ENCODE peak calls at places on chromosomes 13 and 19, in nine cellular contexts. T is breast epithelium, J is colonic mucosa, V is uterus, A is tibial artery, Y is tibial nerve, H is IMR-90, X is body of pancreas, I is mammary epithelial cell. G is an unnamed sample.

GRCh38 chr13:98749501-98749900 is 3.0 kb downstream of the SLC15A1 start:
- DNase-seq in T (no peak), J (no peak), V (no peak), A (no peak), Y (no peak), H (peak), X (no peak), I (no peak), G (no peak)

GRCh38 chr13:27194895-27195764 is 23.5 kb upstream of the USP12 start:
- DNase-seq in T (no peak), J (no peak), V (no peak), A (no peak), Y (no peak), H (peak), X (no peak), I (peak), G (peak)

GRCh38 chr19:9793051-9793591 is 24.6 kb upstream of the ZNF846 start:
- DNase-seq in T (peak), J (peak), V (peak), A (no peak), Y (peak), H (peak), X (peak), I (peak), G (peak)

GRCh38 chr19:45765365-45766292 is 3.4 kb downstream of the SIX5 start:
- DNase-seq in T (no peak), J (no peak), V (peak), A (no peak), Y (no peak), H (no peak), X (no peak), I (no peak), G (no peak)

GRCh38 chr13:108121406-108121805 is 93.9 kb downstream of the LIG4 start:
- DNase-seq in T (no peak), J (no peak), V (no peak), A (no peak), Y (no peak), H (no peak), X (no peak), I (no peak), G (no peak)

GRCh38 chr13:112722433-112723250 is 32.8 kb downstream of the ATP11A start:
- DNase-seq in T (no peak), J (no peak), V (peak), A (no peak), Y (no peak), H (peak), X (peak), I (peak), G (peak)

GRCh38 chr13:41059466-41059865 is 1.8 kb upstream of the WBP4 start:
- DNase-seq in T (no peak), J (no peak), V (no peak), A (no peak), Y (no peak), H (peak), X (no peak), I (peak), G (no peak)

GRCh38 chr19:11033763-11034162 is 55.5 kb upstream of the LDLR start:
- DNase-seq in T (no peak), J (no peak), V (no peak), A (no peak), Y (no peak), H (no peak), X (no peak), I (no peak), G (no peak)

GRCh38 chr19:13001502-13002388 is 6.5 kb downstream of the NFIX start:
- DNase-seq in T (peak), J (no peak), V (peak), A (peak), Y (no peak), H (no peak), X (no peak), I (no peak), G (no peak)

GRCh38 chr19:29378126-29378525 is 147.7 kb upstream of the VSTM2B start:
- DNase-seq in T (peak), J (peak), V (no peak), A (peak), Y (no peak), H (no peak), X (no peak), I (no peak), G (no peak)

GRCh38 chr13:95099541-95099940 is 201.7 kb downstream of the ABCC4 start:
- DNase-seq in T (no peak), J (no peak), V (no peak), A (no peak), Y (no peak), H (peak), X (no peak), I (peak), G (peak)

GRCh38 chr19:47618771-47619170 is 9.8 kb downstream of the BICRA start:
- DNase-seq in T (no peak), J (no peak), V (peak), A (no peak), Y (no peak), H (peak), X (peak), I (no peak), G (no peak)

GRCh38 chr13:106815545-106815944 is 247.6 kb upstream of the ARGLU1 start:
- DNase-seq in T (no peak), J (no peak), V (no peak), A (no peak), Y (no peak), H (no peak), X (no peak), I (no peak), G (no peak)

GRCh38 chr13:65095118-65095517 is 2135.0 kb downstream of the PCDH9 start:
- DNase-seq in T (no peak), J (no peak), V (no peak), A (no peak), Y (no peak), H (no peak), X (no peak), I (no peak), G (no peak)

GRCh38 chr19:18046066-18046718 is 38.2 kb downstream of the ARRDC2 start:
- DNase-seq in T (peak), J (no peak), V (peak), A (no peak), Y (no peak), H (peak), X (peak), I (peak), G (peak)

GRCh38 chr19:4508698-4509097 is 9.6 kb downstream of the PLIN4 start:
- DNase-seq in T (no peak), J (no peak), V (no peak), A (no peak), Y (no peak), H (no peak), X (no peak), I (no peak), G (no peak)

GRCh38 chr13:66111628-66112027 is 1118.5 kb downstream of the PCDH9 start:
- DNase-seq in T (no peak), J (no peak), V (no peak), A (no peak), Y (no peak), H (no peak), X (no peak), I (no peak), G (no peak)
- TF ChIP-seq CTCF in T (no peak), J (no peak), V (no peak), A (no peak), Y (no peak), H (no peak), X (no peak), I (no peak), G (no peak)

GRCh38 chr19:14088634-14089411 is 1.7 kb downstream of the SAMD1 start:
- DNase-seq in T (no peak), J (no peak), V (no peak), A (no peak), Y (no peak), H (no peak), X (no peak), I (no peak), G (no peak)
- H3K4me3 ChIP-seq in T (peak), J (peak), V (peak), A (peak), Y (peak), H (peak), X (no peak), I (peak), G (peak)

GRCh38 chr13:36918246-36919060 is 1.6 kb downstream of the SMAD9 start:
- DNase-seq in T (no peak), J (no peak), V (no peak), A (no peak), Y (no peak), H (peak), X (no peak), I (no peak), G (peak)
- H3K27ac ChIP-seq in T (peak), J (peak), V (peak), A (peak), Y (peak), H (peak), X (no peak), I (no peak), G (no peak)

GRCh38 chr13:44866512-44866911 is 122.8 kb downstream of the NUFIP1 start:
- DNase-seq in T (no peak), J (no peak), V (peak), A (no peak), Y (no peak), H (no peak), X (no peak), I (no peak), G (no peak)
- TF ChIP-seq CTCF in T (no peak), J (no peak), V (no peak), A (no peak), Y (no peak), H (no peak), X (no peak), I (no peak), G (no peak)

DNA sequence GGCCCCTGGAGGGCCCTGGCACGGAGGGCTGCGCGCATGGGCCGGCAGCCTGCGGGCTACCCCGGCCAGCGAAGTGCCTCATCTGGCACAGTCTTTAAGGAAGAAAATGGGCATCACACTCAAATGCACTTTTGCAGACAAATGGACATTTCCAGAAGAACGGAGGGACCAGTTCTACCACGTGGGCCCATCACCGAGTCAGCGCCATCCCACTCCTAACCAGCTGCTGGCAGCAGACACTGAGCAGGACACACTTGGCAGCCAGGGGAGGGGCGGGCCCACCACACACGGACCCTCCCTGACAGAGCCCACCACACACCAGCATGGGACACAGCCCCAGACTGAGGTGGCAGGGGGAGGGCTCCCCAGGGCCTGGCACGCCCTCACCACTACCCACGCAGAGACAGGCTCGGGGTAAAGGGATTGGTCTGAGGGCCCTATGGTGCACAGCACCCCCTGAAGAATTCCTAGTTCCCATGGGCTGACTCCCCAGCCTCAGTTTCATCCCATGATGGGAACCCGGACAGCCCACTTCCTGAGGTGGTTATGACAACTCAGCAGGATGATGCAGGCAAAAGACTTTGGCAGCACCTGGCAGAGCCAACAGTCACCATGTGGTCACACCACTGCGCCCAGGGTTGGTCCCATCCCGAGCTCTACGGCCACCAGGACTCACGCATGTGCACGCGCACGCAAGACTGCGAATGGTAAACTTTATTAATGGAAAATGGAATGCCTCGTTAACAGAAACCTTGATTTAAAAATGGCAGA is 18.7 kb upstream of the TINCR start:
- DNase-seq in T (no peak), J (no peak), V (no peak), A (no peak), Y (no peak), H (no peak), X (no peak), I (no peak), G (no peak)
- H3K4me3 ChIP-seq in T (peak), J (no peak), V (no peak), A (no peak), Y (no peak), H (no peak), X (no peak), I (no peak), G (no peak)

G was measured in brain microvascular endothelial cell.